ENCODE peak calls at places on chromosome 18, in nine cellular contexts. I is iris pigment epithelial cell; N is AG09319; O is SW480; X is retina; K is stimulated activated CD8-positive, alpha-beta memory T cell treated with anti-CD3 and anti-CD28 coated beads, Interleukin-7, amount 100 ng/mL, for 1 hour; D is T-helper 1 cell; B is A549; G is cardiac fibroblast. J is an unnamed sample.

GRCh38 chr18:59988098-59988706 is 88.4 kb downstream of the PMAIP1 start:
- DNase-seq in I (peak; percentile 71), N (peak; percentile 28), O (peak; percentile 50), X (no peak), K (peak; percentile 22), D (peak; percentile 28), B (peak; percentile 7), G (peak; percentile 79), J (peak; percentile 23)

GRCh38 chr18:75864816-75865215 is 437.3 kb upstream of the SMIM21 start:
- DNase-seq in I (no peak), N (no peak), O (no peak), X (no peak), K (no peak), D (no peak), B (no peak), G (no peak), J (no peak)

GRCh38 chr18:65349635-65350034 is 401.2 kb upstream of the CDH7 start:
- DNase-seq in I (no peak), N (no peak), O (no peak), X (no peak), K (no peak), D (no peak), B (no peak), G (no peak), J (no peak)

GRCh38 chr18:39485696-39486095 is 1920.1 kb upstream of the CELF4 start:
- DNase-seq in I (no peak), N (no peak), O (no peak), X (no peak), K (no peak), D (no peak), B (no peak), G (peak; percentile 48), J (no peak)

GRCh38 chr18:12159446-12159845 is 65.8 kb downstream of the ANKRD62 start:
- DNase-seq in I (peak; percentile 39), N (no peak), O (no peak), X (no peak), K (no peak), D (no peak), B (no peak), G (peak; percentile 7), J (peak; percentile 18)

GRCh38 chr18:49447810-49448745 is 12.4 kb downstream of the DYM start:
- DNase-seq in I (peak; percentile 69), N (no peak), O (peak; percentile 4), X (no peak), K (no peak), D (peak; percentile 17), B (peak; percentile 12), G (peak; percentile 73), J (peak; percentile 76)

GRCh38 chr18:26804474-26804873 is 61.0 kb downstream of the AQP4 start:
- DNase-seq in I (no peak), N (no peak), O (peak; percentile 1), X (peak; percentile 66), K (no peak), D (no peak), B (no peak), G (no peak), J (no peak)

GRCh38 chr18:12518326-12518725 is 110.6 kb downstream of the PRELID3A start:
- DNase-seq in I (peak; percentile 59), N (peak; percentile 10), O (no peak), X (no peak), K (no peak), D (no peak), B (no peak), G (peak; percentile 65), J (peak; percentile 23)

GRCh38 chr18:70464343-70465114 is 175.7 kb downstream of the SOCS6 start:
- DNase-seq in I (peak; percentile 65), N (peak; percentile 3), O (peak; percentile 43), X (peak; percentile 74), K (peak; percentile 5), D (no peak), B (peak; percentile 82), G (peak; percentile 72), J (peak; percentile 64)

GRCh38 chr18:45978084-45978483 is 11.0 kb upstream of the EPG5 start:
- DNase-seq in I (no peak), N (no peak), O (peak; percentile 36), X (no peak), K (no peak), D (no peak), B (no peak), G (no peak), J (no peak)

GRCh38 chr18:73724908-73725307 is 422.7 kb downstream of the FBXO15 start:
- DNase-seq in I (no peak), N (peak; percentile 2), O (no peak), X (no peak), K (no peak), D (no peak), B (no peak), G (peak; percentile 45), J (no peak)

GRCh38 chr18:52136532-52136931 is 203.5 kb upstream of the DCC start:
- DNase-seq in I (no peak), N (no peak), O (no peak), X (no peak), K (no peak), D (no peak), B (no peak), G (no peak), J (no peak)

GRCh38 chr18:79169958-79170555 is 100.9 kb downstream of the ATP9B start:
- DNase-seq in I (peak; percentile 74), N (no peak), O (peak; percentile 0), X (no peak), K (no peak), D (no peak), B (no peak), G (peak; percentile 53), J (peak; percentile 10)

GRCh38 chr18:3463052-3463451 is 13.1 kb downstream of the TGIF1 start:
- DNase-seq in I (peak; percentile 50), N (no peak), O (no peak), X (no peak), K (no peak), D (no peak), B (no peak), G (no peak), J (no peak)

GRCh38 chr18:3998698-3999333 is 456.3 kb downstream of the DLGAP1 start:
- DNase-seq in I (peak; percentile 44), N (no peak), O (peak; percentile 27), X (no peak), K (no peak), D (no peak), B (no peak), G (peak; percentile 70), J (peak; percentile 14)

GRCh38 chr18:68925268-68925667 is 127.4 kb downstream of the CCDC102B start:
- DNase-seq in I (no peak), N (no peak), O (no peak), X (no peak), K (no peak), D (no peak), B (no peak), G (peak; percentile 12), J (peak; percentile 13)

GRCh38 chr18:12086249-12086648 is 7.4 kb upstream of the ANKRD62 start:
- DNase-seq in I (no peak), N (no peak), O (peak; percentile 32), X (no peak), K (no peak), D (no peak), B (no peak), G (no peak), J (no peak)

GRCh38 chr18:25843791-25844190 is 246.6 kb downstream of the SS18 start:
- DNase-seq in I (no peak), N (no peak), O (no peak), X (no peak), K (no peak), D (no peak), B (no peak), G (no peak), J (no peak)

GRCh38 chr18:32701288-32701687 is 71.5 kb downstream of the KLHL14 start:
- DNase-seq in I (no peak), N (no peak), O (no peak), X (no peak), K (no peak), D (no peak), B (no peak), G (no peak), J (no peak)

GRCh38 chr18:63233334-63233733 is 86.2 kb downstream of the BCL2 start:
- DNase-seq in I (no peak), N (no peak), O (no peak), X (no peak), K (no peak), D (no peak), B (no peak), G (no peak), J (no peak)

GRCh38 chr18:43271593-43272432 is 5.5 kb downstream of the SYT4 start:
- DNase-seq in I (peak; percentile 65), N (peak; percentile 18), O (peak; percentile 1), X (no peak), K (no peak), D (no peak), B (no peak), G (peak; percentile 77), J (peak; percentile 35)

GRCh38 chr18:70377317-70377799 is 88.5 kb downstream of the SOCS6 start:
- DNase-seq in I (no peak), N (no peak), O (peak; percentile 56), X (no peak), K (no peak), D (no peak), B (peak; percentile 44), G (peak; percentile 54), J (peak; percentile 93)

GRCh38 chr18:8938817-8939216 is 163.7 kb upstream of the NDUFV2 start:
- DNase-seq in I (peak; percentile 62), N (no peak), O (no peak), X (no peak), K (no peak), D (no peak), B (no peak), G (no peak), J (no peak)

GRCh38 chr18:74171910-74172606 is 23.7 kb downstream of the TIMM21 start:
- DNase-seq in I (no peak), N (no peak), O (peak; percentile 2), X (no peak), K (no peak), D (no peak), B (no peak), G (no peak), J (no peak)

GRCh38 chr18:24497052-24497754 is 36.8 kb downstream of the HRH4 start:
- DNase-seq in I (peak; percentile 55), N (no peak), O (no peak), X (no peak), K (no peak), D (no peak), B (no peak), G (peak; percentile 21), J (no peak)

GRCh38 chr18:72768681-72769229 is 99.0 kb downstream of the NETO1 start:
- DNase-seq in I (no peak), N (no peak), O (no peak), X (no peak), K (no peak), D (no peak), B (no peak), G (no peak), J (no peak)

GRCh38 chr18:60050821-60051220 is 151.0 kb downstream of the PMAIP1 start:
- DNase-seq in I (no peak), N (no peak), O (no peak), X (no peak), K (no peak), D (no peak), B (no peak), G (no peak), J (no peak)

GRCh38 chr18:50855976-50856772 is 22.7 kb upstream of the ME2 start:
- DNase-seq in I (no peak), N (no peak), O (no peak), X (no peak), K (no peak), D (no peak), B (no peak), G (no peak), J (no peak)

GRCh38 chr18:23641937-23642666 is 20.6 kb downstream of the ANKRD29 start:
- DNase-seq in I (no peak), N (no peak), O (no peak), X (no peak), K (no peak), D (no peak), B (no peak), G (no peak), J (no peak)

GRCh38 chr18:41395695-41396094 is 559.3 kb upstream of the PIK3C3 start:
- DNase-seq in I (peak; percentile 26), N (no peak), O (peak; percentile 6), X (no peak), K (no peak), D (no peak), B (no peak), G (peak; percentile 5), J (no peak)

GRCh38 chr18:48106976-48107781 is 176.7 kb upstream of the SMAD2 start:
- DNase-seq in I (no peak), N (no peak), O (no peak), X (no peak), K (no peak), D (no peak), B (no peak), G (no peak), J (no peak)